ENCODE peak calls at places on chromosomes 5 and 9, in four cellular contexts. Y is HepG2, A is K562, B is GM12878. R is an unnamed sample.

GRCh38 chr5:39464096-39464495 is 39.3 kb upstream of the DAB2 start:
- DNase-seq in A (no peak), Y (no peak), B (no peak), R (no peak)

GRCh38 chr9:7216004-7216821 is 458.4 kb downstream of the KDM4C start:
- DNase-seq in A (no peak), Y (peak), B (no peak), R (no peak)

GRCh38 chr5:32991416-32991805 is 280.3 kb downstream of the NPR3 start:
- DNase-seq in B (no peak), A (no peak), Y (no peak), R (no peak)

GRCh38 chr5:169770109-169770508 is 133.0 kb downstream of the DOCK2 start:
- DNase-seq in Y (no peak), B (no peak), A (no peak), R (no peak)

GRCh38 chr5:175247146-175247545 is 196.8 kb downstream of the DRD1 start:
- DNase-seq in Y (no peak), B (no peak), A (no peak), R (no peak)

GRCh38 chr9:13282998-13283397 is 3.5 kb upstream of the MPDZ start:
- DNase-seq in Y (no peak), B (no peak), A (no peak), R (no peak)

GRCh38 chr5:88108490-88109279 is 160.0 kb downstream of the TMEM161B start:
- DNase-seq in B (no peak), A (no peak), Y (no peak), R (no peak)

GRCh38 chr5:5466227-5466626 is 43.8 kb downstream of the ICE1 start:
- DNase-seq in B (no peak), Y (no peak), A (no peak), R (no peak)

GRCh38 chr9:127918201-127919107 is 1.6 kb upstream of the ST6GALNAC4 start:
- DNase-seq in Y (no peak), B (no peak), A (peak), R (no peak)

GRCh38 chr9:97567182-97567893 is 65.8 kb downstream of the TSTD2 start:
- DNase-seq in Y (no peak), B (no peak), A (no peak), R (no peak)

GRCh38 chr5:131996210-131997025 is 15.0 kb downstream of the ACSL6 start:
- DNase-seq in A (peak), Y (peak), B (no peak), R (no peak)

GRCh38 chr9:75962186-75963036 is 71.9 kb downstream of the PCSK5 start:
- DNase-seq in A (no peak), B (no peak), Y (no peak), R (no peak)

GRCh38 chr5:12292610-12293204 is 388.5 kb upstream of the CTNND2 start:
- DNase-seq in B (no peak), Y (no peak), A (peak), R (peak)

GRCh38 chr5:177983763-177984564 is 12.1 kb downstream of the PROP1 start:
- DNase-seq in A (no peak), B (no peak), Y (no peak), R (no peak)
- H3K4me3 ChIP-seq in A (no peak), B (no peak), Y (no peak), R (no peak)

DNA sequence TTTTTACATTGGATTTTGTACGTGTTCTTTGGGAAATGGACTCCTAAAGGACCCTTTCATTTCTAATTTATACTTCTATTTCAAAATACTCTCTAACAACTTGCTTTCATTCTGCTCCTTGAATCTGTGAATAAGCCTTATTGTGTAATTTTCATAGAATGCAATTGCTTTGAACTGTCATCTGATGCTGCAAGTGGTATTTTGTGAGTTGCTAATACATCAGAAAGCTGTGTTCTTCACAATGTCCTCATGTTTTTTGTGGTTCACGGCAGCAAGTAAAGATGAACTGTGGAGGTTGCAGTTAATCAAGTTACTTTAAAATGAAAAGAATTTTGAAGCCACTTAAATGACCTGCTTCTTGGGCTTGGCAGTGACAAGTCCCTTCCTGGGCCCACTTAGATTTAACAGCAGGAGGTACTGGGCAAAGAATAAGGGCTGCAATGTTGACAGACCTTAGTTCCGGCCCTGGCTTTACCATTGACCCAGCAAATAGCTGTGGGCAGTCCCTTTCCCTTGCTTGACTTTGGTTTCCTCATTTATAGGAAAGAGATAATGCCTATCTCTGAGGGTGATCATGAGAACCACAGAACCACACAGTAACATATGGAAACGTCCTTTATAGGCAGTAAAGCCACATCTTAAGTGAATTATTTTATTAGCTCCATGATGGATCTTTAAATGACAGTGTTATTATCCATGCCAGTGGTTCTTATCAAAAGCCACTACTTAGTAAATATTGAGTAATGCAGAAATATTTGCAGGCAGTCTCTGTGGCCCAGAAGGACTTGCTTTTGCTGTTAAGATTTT is 54.8 kb downstream of the IQGAP2 start:
- DNase-seq in Y (peak), A (no peak), B (no peak), R (no peak)
- TF ChIP-seq POLR2AphosphoS2 in Y (no peak), A (no peak), B (no peak), R (no peak)

DNA sequence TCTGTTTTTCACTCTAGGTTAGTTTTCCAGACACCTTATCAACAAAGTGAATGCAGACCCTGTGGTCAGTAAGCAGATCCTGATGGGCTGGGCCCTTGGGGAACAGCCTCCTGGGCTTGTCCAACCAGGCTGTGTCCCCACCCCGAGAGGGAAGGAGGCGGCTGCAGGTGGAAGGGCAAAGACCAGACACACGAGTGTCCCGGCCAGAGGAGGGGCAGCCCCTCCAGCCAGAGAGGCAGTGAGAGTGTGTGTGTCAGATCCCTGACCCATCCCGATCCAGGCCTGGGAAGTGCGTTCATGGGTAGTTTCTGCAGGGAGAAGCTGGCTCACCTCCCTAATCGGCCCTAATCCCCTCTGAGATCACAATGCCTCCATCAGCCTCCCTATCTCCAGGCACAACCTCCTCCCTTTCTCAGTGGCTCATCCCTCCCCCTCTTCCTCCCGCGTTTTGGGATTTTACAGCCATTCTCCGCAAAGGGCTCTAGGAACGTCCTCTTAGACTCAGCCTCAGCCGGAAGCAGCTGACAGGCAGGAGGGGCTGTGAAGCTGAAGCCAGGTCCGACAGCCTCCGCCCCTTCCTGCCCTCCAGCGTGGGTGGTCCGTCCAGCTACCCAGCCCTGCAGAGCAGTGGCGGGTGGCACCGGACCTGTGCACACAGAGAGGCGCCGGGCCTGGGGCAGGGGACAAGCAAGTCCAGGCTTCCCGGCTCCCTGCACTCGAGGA is 9.7 kb downstream of the SLC12A7 start:
- DNase-seq in Y (no peak), A (peak), B (no peak), R (no peak)
- H3K4me3 ChIP-seq in Y (no peak), A (no peak), B (no peak), R (no peak)

GRCh38 chr5:71455427-71456361 is at the start of gene BDP1:
- DNase-seq in A (peak), B (peak), Y (peak), R (peak)
- TF ChIP-seq POLR2AphosphoS2 in A (no peak), B (no peak), Y (no peak), R (no peak)